ENCODE peak calls at places on chromosomes 1 and 21, in four cellular contexts. One of them, this sample, is unnamed.

GRCh38 chr1:116268211-116268610 is 104.8 kb upstream of the ATP1A1 start:
- DNase-seq in K562: no peak
- DNase-seq in HepG2: no peak
- DNase-seq in GM12878: no peak
- DNase-seq in this sample: no peak

GRCh38 chr1:230328342-230329015 is 97.7 kb downstream of the PGBD5 start:
- DNase-seq in K562: no peak
- DNase-seq in HepG2: no peak
- DNase-seq in GM12878: no peak
- DNase-seq in this sample: no peak

GRCh38 chr1:24279590-24280232 is 39.4 kb upstream of the GRHL3 start:
- DNase-seq in K562: no peak
- DNase-seq in HepG2: no peak
- DNase-seq in GM12878: no peak
- DNase-seq in this sample: no peak

GRCh38 chr1:65407875-65408274 is 12.6 kb upstream of the LEPR start:
- DNase-seq in K562: no peak
- DNase-seq in HepG2: peak; percentile 77
- DNase-seq in GM12878: no peak
- DNase-seq in this sample: no peak

GRCh38 chr21:44905016-44905724 is 15.5 kb downstream of the ITGB2 start:
- DNase-seq in K562: no peak
- DNase-seq in HepG2: no peak
- DNase-seq in GM12878: no peak
- DNase-seq in this sample: no peak

GRCh38 chr1:93672069-93672468 is 9.6 kb downstream of the BCAR3 start:
- DNase-seq in K562: peak; percentile 52
- DNase-seq in HepG2: no peak
- DNase-seq in GM12878: no peak
- DNase-seq in this sample: no peak

GRCh38 chr1:99177465-99177864 is 86.8 kb upstream of the PLPPR4 start:
- DNase-seq in K562: no peak
- DNase-seq in HepG2: no peak
- DNase-seq in GM12878: no peak
- DNase-seq in this sample: no peak

GRCh38 chr21:44871576-44872265 is 1.8 kb downstream of the PTTG1IP start:
- DNase-seq in K562: no peak
- DNase-seq in HepG2: peak; percentile 71
- DNase-seq in GM12878: no peak
- DNase-seq in this sample: no peak

GRCh38 chr1:42853116-42853884 is 6.9 kb downstream of the ZNF691 start:
- DNase-seq in K562: no peak
- DNase-seq in HepG2: no peak
- DNase-seq in GM12878: no peak
- DNase-seq in this sample: no peak

GRCh38 chr21:33035147-33035546 is 9.4 kb downstream of the OLIG2 start:
- DNase-seq in K562: no peak
- DNase-seq in HepG2: no peak
- DNase-seq in GM12878: no peak
- DNase-seq in this sample: no peak

GRCh38 chr1:163197022-163197421 is 5.7 kb downstream of the RGS5 start:
- DNase-seq in K562: no peak
- DNase-seq in HepG2: no peak
- DNase-seq in GM12878: no peak
- DNase-seq in this sample: no peak

GRCh38 chr21:29390778-29391177 is 92.1 kb downstream of the BACH1 start:
- DNase-seq in K562: no peak
- DNase-seq in HepG2: no peak
- DNase-seq in GM12878: no peak
- DNase-seq in this sample: no peak

GRCh38 chr1:150619576-150620509 is 9.6 kb downstream of the ENSA start:
- DNase-seq in K562: no peak
- DNase-seq in HepG2: no peak
- DNase-seq in GM12878: no peak
- DNase-seq in this sample: no peak

GRCh38 chr1:44747878-44748277 is 8.2 kb downstream of the KIF2C start:
- DNase-seq in K562: no peak
- DNase-seq in HepG2: no peak
- DNase-seq in GM12878: no peak
- DNase-seq in this sample: no peak

GRCh38 chr1:37323486-37324377 is 150.6 kb upstream of the ZC3H12A start:
- DNase-seq in K562: peak; percentile 88
- DNase-seq in HepG2: peak; percentile 33
- DNase-seq in GM12878: no peak
- DNase-seq in this sample: peak; percentile 77

GRCh38 chr21:37061926-37062591 is 10.8 kb downstream of the PIGP start:
- DNase-seq in K562: no peak
- DNase-seq in HepG2: peak; percentile 56
- DNase-seq in GM12878: no peak
- DNase-seq in this sample: no peak

GRCh38 chr1:182754915-182755314 is 34.7 kb upstream of the NPL start:
- DNase-seq in K562: no peak
- DNase-seq in HepG2: no peak
- DNase-seq in GM12878: no peak
- DNase-seq in this sample: no peak

GRCh38 chr21:14480601-14481000 is 65.5 kb downstream of the SAMSN1 start:
- DNase-seq in K562: no peak
- DNase-seq in HepG2: no peak
- DNase-seq in GM12878: no peak
- DNase-seq in this sample: no peak

GRCh38 chr1:67838180-67838912 is 5.1 kb upstream of the GNG12 start:
- DNase-seq in K562: no peak
- DNase-seq in HepG2: no peak
- DNase-seq in GM12878: no peak
- DNase-seq in this sample: no peak

GRCh38 chr1:204980870-204981405 is 62.1 kb upstream of the CNTN2 start:
- DNase-seq in K562: no peak
- DNase-seq in HepG2: no peak
- DNase-seq in GM12878: no peak
- DNase-seq in this sample: no peak

GRCh38 chr1:78437941-78438340 is 52.8 kb upstream of the PTGFR start:
- DNase-seq in K562: no peak
- DNase-seq in HepG2: no peak
- DNase-seq in GM12878: no peak
- DNase-seq in this sample: no peak

GRCh38 chr1:90402893-90403849 is 313.9 kb downstream of the BARHL2 start:
- DNase-seq in K562: no peak
- DNase-seq in HepG2: peak; percentile 89
- DNase-seq in GM12878: no peak
- DNase-seq in this sample: no peak

GRCh38 chr1:50425376-50426107 is 2.3 kb upstream of the DMRTA2 start:
- DNase-seq in K562: no peak
- DNase-seq in HepG2: no peak
- DNase-seq in GM12878: no peak
- DNase-seq in this sample: peak; percentile 45

DNA sequence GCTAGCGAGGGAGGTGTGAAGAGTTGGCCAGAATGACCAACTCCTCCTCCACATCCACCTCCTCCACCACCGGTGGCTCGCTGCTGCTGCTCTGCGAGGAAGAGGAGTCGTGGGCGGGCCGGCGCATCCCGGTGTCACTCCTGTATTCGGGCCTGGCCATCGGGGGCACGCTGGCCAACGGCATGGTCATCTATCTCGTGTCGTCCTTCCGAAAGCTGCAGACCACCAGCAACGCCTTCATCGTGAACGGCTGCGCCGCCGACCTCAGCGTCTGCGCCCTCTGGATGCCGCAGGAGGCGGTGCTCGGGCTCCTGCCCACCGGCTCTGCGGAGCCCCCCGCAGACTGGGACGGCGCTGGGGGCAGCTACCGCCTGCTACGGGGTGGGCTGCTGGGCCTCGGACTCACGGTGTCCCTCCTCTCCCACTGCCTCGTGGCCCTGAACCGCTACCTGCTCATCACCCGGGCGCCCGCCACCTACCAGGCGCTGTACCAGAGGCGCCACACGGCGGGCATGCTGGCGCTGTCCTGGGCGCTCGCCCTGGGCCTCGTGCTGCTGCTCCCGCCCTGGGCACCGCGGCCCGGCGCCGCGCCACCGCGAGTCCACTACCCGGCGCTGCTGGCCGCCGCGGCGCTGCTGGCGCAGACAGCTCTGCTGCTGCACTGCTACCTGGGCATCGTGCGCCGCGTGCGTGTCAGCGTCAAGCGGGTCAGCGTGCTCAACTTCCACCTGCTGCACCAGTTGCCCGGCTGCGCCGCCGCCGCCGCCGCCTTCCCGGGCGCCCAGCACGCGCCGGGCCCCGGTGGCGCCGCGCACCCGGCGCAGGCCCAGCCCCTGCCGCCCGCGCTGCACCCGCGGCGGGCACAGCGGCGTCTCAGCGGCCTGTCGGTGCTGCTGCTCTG is 1.2 kb downstream of the GPR88 start:
- DNase-seq in K562: no peak
- DNase-seq in HepG2: no peak
- DNase-seq in GM12878: no peak
- DNase-seq in this sample: peak; percentile 41
- TF ChIP-seq ETV6 in K562: no peak
- TF ChIP-seq ETV6 in HepG2: no peak
- TF ChIP-seq ETV6 in GM12878: no peak
- TF ChIP-seq ETV6 in this sample: peak; percentile 35

GRCh38 chr1:15353839-15354579 is 55.7 kb upstream of the EFHD2 start:
- DNase-seq in K562: peak; percentile 33
- DNase-seq in HepG2: peak; percentile 43
- DNase-seq in GM12878: no peak
- DNase-seq in this sample: no peak
- TF ChIP-seq ETV6 in K562: no peak
- TF ChIP-seq ETV6 in HepG2: no peak
- TF ChIP-seq ETV6 in GM12878: no peak
- TF ChIP-seq ETV6 in this sample: no peak

DNA sequence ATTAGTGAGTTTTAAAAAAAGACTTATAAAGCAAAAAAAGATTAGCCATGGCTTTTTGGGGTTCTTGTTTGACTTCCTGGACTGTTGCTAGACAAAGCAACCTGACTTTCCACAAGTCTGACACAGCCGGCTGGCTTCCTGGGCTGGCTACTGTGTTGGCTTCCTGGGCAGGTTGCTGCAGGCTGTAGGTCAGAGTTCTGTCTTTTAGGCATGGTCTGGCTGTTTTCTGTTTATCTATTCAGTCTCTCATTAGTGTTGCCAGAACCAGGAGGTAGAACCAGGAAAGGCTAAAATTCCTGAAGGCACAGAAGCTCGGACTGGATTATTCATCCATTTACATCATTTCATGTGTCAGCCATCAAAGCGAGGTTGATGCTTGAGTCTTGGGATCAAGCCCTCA is 88.6 kb upstream of the SLC35F3 start:
- DNase-seq in K562: no peak
- DNase-seq in HepG2: no peak
- DNase-seq in GM12878: no peak
- DNase-seq in this sample: no peak
- TF ChIP-seq ETV6 in K562: no peak
- TF ChIP-seq ETV6 in HepG2: no peak
- TF ChIP-seq ETV6 in GM12878: no peak
- TF ChIP-seq ETV6 in this sample: no peak

GRCh38 chr1:14780271-14780670 is 181.8 kb downstream of the KAZN start:
- DNase-seq in K562: peak; percentile 61
- DNase-seq in HepG2: no peak
- DNase-seq in GM12878: no peak
- DNase-seq in this sample: no peak

GRCh38 chr1:14783592-14783886 is 185.1 kb downstream of the KAZN start:
- DNase-seq in K562: no peak
- DNase-seq in HepG2: no peak
- DNase-seq in GM12878: no peak
- DNase-seq in this sample: no peak

GRCh38 chr1:14784790-14785773 is 186.6 kb downstream of the KAZN start:
- DNase-seq in K562: peak; percentile 61
- DNase-seq in HepG2: no peak
- DNase-seq in GM12878: no peak
- DNase-seq in this sample: no peak

GRCh38 chr1:14781811-14782210 is 183.3 kb downstream of the KAZN start:
- DNase-seq in K562: no peak
- DNase-seq in HepG2: no peak
- DNase-seq in GM12878: no peak
- DNase-seq in this sample: no peak

DNA sequence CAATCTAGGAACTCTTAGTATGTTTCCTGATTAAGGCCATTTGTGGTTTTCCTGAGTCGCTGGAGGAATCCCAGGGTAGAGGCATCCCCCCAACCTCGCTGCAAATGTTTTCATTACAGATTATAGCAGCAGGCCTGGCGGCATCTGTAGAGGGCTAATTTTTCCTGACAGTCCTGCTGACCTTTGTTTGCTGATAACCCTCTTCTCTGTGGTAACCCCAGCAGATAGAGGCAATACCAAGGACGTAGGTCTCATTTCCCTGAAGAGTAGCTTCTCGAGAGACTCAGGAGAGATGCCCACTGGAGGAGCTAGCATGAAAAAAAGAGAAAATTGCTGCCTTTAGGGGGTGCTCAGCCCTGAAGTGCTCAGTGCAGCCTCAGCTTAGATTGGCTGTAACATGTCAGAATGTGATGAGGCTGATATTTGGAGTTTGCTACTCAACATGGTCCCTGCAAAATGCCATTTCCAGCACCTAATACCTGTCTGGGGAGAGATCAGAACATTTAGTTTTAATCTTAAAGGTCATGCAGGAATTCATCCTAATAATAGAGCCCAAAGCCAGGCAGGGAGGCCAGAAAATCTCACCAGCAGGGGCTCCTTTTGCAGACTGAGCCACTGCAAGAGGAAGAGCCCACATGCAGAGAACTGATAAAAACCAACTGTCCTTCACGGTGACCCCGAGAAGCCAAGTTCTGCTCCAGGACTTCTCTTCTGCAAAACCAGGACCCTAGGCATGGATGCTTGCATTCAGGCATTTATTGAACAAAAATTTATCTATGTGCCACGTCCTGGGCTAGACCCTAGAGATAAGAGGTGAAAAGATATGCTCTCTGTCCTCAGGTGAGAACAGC is 184.5 kb downstream of the KAZN start:
- DNase-seq in K562: peak; percentile 39
- DNase-seq in HepG2: no peak
- DNase-seq in GM12878: no peak
- DNase-seq in this sample: no peak
- TF ChIP-seq ETV6 in K562: no peak
- TF ChIP-seq ETV6 in HepG2: no peak
- TF ChIP-seq ETV6 in GM12878: no peak
- TF ChIP-seq ETV6 in this sample: no peak

DNA sequence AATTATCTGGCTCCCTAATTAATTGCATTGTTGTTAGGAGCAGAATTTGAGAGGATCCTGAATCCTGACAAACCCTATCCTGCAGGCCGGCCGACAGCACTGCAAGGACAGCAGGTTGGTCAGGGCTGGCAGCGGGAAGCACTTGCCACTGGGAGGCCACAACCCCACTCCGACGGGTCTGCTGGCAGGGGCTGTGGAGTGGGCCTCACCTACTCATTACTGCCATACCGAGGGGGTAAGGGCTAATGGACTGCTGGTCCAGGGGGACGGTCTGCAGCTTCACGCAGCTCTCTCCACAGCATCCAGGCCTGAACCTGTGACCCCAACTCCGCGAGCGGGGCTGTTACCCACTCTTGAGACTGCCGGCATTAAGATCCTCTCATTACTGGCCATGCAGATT is 501.4 kb downstream of the OMA1 start:
- DNase-seq in K562: no peak
- DNase-seq in HepG2: no peak
- DNase-seq in GM12878: no peak
- DNase-seq in this sample: peak; percentile 22
- TF ChIP-seq ETV6 in K562: no peak
- TF ChIP-seq ETV6 in HepG2: no peak
- TF ChIP-seq ETV6 in GM12878: no peak
- TF ChIP-seq ETV6 in this sample: no peak

GRCh38 chr1:7583291-7584096 is 187.6 kb upstream of the VAMP3 start:
- DNase-seq in K562: no peak
- DNase-seq in HepG2: no peak
- DNase-seq in GM12878: no peak
- DNase-seq in this sample: peak; percentile 33
- TF ChIP-seq ETV6 in K562: no peak
- TF ChIP-seq ETV6 in HepG2: no peak
- TF ChIP-seq ETV6 in GM12878: no peak
- TF ChIP-seq ETV6 in this sample: no peak